ENCODE peak calls at places on chromosomes 12 and 14, in seven cellular contexts. C is tibial nerve, M is prostate gland, T is sigmoid colon, V is Peyer's patch, Y is transverse colon, I is IMR-90. O is an unnamed sample.

GRCh38 chr12:4809449-4810218 is 89.4 kb downstream of the GALNT8 start:
- DNase-seq in C (no peak), M (no peak), T (no peak), V (no peak), Y (no peak), I (no peak), O (no peak)

GRCh38 chr14:83356080-83356479 is 1822.4 kb upstream of the SEL1L start:
- DNase-seq in C (no peak), M (no peak), T (no peak), V (no peak), Y (no peak), I (no peak), O (no peak)

GRCh38 chr12:95784286-95784685 is 6.3 kb downstream of the NTN4 start:
- DNase-seq in C (no peak), M (no peak), T (no peak), V (no peak), Y (no peak), I (peak; percentile 44), O (no peak)

GRCh38 chr12:3205742-3206519 is 128.8 kb downstream of the TSPAN9 start:
- DNase-seq in C (no peak), M (peak; percentile 63), T (no peak), V (no peak), Y (no peak), I (peak; percentile 17), O (no peak)

GRCh38 chr12:110403975-110404675 is 617 bp upstream of the ANAPC7 start:
- DNase-seq in C (peak; percentile 49), M (peak; percentile 52), T (peak; percentile 82), V (peak; percentile 92), Y (peak; percentile 83), I (peak; percentile 40), O (peak; percentile 77)

GRCh38 chr12:21941522-21942376 is 523 bp upstream of the ABCC9 start:
- DNase-seq in C (peak; percentile 33), M (no peak), T (peak; percentile 87), V (no peak), Y (peak; percentile 45), I (peak; percentile 26), O (peak; percentile 61)

GRCh38 chr12:65742481-65742971 is 81.8 kb upstream of the HMGA2 start:
- DNase-seq in C (no peak), M (no peak), T (no peak), V (no peak), Y (no peak), I (peak; percentile 44), O (no peak)

GRCh38 chr12:7017870-7018349 is 366 bp downstream of the LPCAT3 start:
- DNase-seq in C (peak; percentile 20), M (peak; percentile 31), T (no peak), V (peak; percentile 72), Y (peak; percentile 50), I (peak; percentile 8), O (no peak)

GRCh38 chr12:49567302-49567610 is 686 bp downstream of the MCRS1 start:
- DNase-seq in C (no peak), M (no peak), T (no peak), V (no peak), Y (no peak), I (no peak), O (no peak)

GRCh38 chr12:108425238-108425795 is 86.2 kb upstream of the CMKLR1 start:
- DNase-seq in C (no peak), M (no peak), T (no peak), V (no peak), Y (no peak), I (no peak), O (no peak)

GRCh38 chr14:54597795-54598443 is 31.0 kb downstream of the SAMD4A start:
- DNase-seq in C (no peak), M (no peak), T (no peak), V (no peak), Y (no peak), I (peak; percentile 70), O (no peak)

GRCh38 chr12:62948123-62948522 is 13.2 kb upstream of the PPM1H start:
- DNase-seq in C (no peak), M (no peak), T (no peak), V (no peak), Y (no peak), I (no peak), O (no peak)

GRCh38 chr14:54773171-54774006 is 129.2 kb downstream of the GCH1 start:
- DNase-seq in C (peak; percentile 85), M (peak; percentile 70), T (peak; percentile 96), V (peak; percentile 88), Y (peak; percentile 80), I (peak; percentile 100), O (peak; percentile 84)

GRCh38 chr14:74503973-74504335 is 10.4 kb downstream of the ISCA2 start:
- DNase-seq in C (no peak), M (no peak), T (no peak), V (no peak), Y (no peak), I (no peak), O (no peak)
- H3K27ac ChIP-seq in C (no peak overlapping the region), M (no peak overlapping the region), T (no peak overlapping the region), V (no peak overlapping the region), Y (no peak overlapping the region), I (no peak overlapping the region), O (no peak overlapping the region)

GRCh38 chr12:117331691-117332090 is 29.7 kb downstream of the NOS1 start:
- DNase-seq in C (no peak), M (no peak), T (no peak), V (no peak), Y (no peak), I (no peak), O (no peak)
- H3K4me3 ChIP-seq in C (no peak overlapping the region), M (no peak overlapping the region), T (no peak overlapping the region), V (no peak overlapping the region), Y (no peak overlapping the region), I (no peak overlapping the region), O (no peak overlapping the region)

GRCh38 chr12:56636675-56637540 is 6.8 kb upstream of the BAZ2A start:
- DNase-seq in C (peak; percentile 99), M (peak; percentile 99), T (peak; percentile 100), V (peak; percentile 100), Y (peak; percentile 100), I (peak; percentile 100), O (peak; percentile 100)
- TF ChIP-seq POLR2A in C (peak; percentile 54), M (peak; percentile 76), T (no peak), V (peak; percentile 76), Y (peak; percentile 26), I (no peak), O (no peak)

GRCh38 chr14:51446771-51447170 is 204.9 kb upstream of the FRMD6 start:
- DNase-seq in C (no peak), M (no peak), T (no peak), V (no peak), Y (no peak), I (no peak), O (no peak)

GRCh38 chr14:51443195-51444018 is 203.4 kb downstream of the TMX1 start:
- DNase-seq in C (no peak), M (no peak), T (no peak), V (no peak), Y (no peak), I (peak; percentile 61), O (no peak)

GRCh38 chr14:51442513-51443175 is 202.6 kb downstream of the TMX1 start:
- DNase-seq in C (no peak), M (no peak), T (no peak), V (no peak), Y (no peak), I (peak; percentile 99), O (no peak)

GRCh38 chr14:51445001-51445390 is 204.9 kb downstream of the TMX1 start:
- DNase-seq in C (no peak), M (no peak), T (no peak), V (no peak), Y (no peak), I (no peak), O (no peak)

DNA sequence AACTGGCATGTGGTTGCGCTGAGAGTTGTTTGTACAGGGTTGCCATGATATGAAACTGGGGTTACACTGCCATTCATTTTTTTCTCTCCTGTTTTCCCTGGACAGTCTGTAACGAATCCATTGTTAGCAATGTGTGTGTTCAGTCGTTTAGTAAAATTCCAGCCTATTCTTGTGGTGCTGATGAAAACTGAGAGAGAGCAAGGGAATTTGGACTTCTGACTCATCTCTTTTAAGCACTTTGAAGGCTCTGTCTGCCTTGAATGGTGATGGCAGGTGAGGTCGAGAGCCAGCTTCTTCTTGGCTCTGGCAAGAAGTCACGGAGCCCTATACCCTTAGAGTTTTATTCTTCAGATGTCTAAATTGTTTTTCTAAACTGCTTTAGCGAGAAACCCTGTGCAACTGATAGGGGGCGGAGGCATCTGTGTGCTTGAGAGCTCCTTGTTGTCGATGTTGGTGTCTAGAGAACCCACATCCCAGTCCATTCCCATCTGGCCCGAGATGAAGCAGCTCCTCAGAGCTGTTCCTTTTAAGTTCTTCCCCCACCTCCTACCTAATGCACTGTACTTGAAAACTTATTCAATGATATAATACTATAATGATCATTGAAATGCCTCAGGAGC is 204.4 kb downstream of the TMX1 start:
- DNase-seq in C (no peak), M (no peak), T (no peak), V (no peak), Y (no peak), I (no peak), O (no peak)
- H3K27ac ChIP-seq in C (no peak overlapping the region), M (no peak overlapping the region), T (no peak overlapping the region), V (no peak overlapping the region), Y (no peak overlapping the region), I (peak overlapping the region; percentile 44), O (no peak overlapping the region)

DNA sequence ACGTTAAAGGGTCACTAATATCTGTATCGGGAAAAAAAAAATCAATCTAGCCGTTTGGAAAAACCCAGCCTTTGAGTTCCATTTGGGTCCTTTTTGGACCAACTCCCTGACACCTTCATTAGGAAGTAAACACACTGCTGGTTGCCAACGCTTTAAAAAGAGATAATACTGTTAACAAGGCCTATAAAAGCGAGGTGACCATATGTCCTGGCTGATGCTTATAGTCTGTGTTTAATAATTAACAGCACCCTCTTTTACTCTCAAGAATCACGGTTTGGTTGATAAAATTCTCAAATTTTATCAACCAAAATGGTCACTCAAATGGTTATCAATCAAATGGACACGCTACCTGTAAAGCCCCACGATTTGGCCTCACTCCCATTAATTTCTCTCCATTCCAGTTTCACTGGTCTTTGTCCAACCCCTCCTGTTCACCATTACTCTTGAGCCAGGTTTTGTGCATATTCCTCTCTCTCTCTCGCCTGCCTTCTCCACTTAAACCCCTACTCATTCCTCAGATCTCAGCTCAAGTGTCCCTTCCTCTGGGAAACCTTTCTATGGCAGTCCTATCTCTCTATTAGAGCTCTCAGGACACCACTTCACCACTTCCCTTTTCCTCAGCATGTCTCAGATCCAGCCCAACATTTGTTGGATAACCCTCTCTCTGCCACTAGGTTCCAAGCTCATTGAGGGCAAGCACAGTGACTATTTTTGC is 9.5 kb downstream of the BTG1 start:
- DNase-seq in C (no peak), M (no peak), T (no peak), V (no peak), Y (no peak), I (no peak), O (no peak)
- H3K4me3 ChIP-seq in C (no peak overlapping the region), M (no peak overlapping the region), T (no peak overlapping the region), V (peak overlapping the region; percentile 62), Y (no peak overlapping the region), I (no peak overlapping the region), O (no peak overlapping the region)

O was measured in thyroid gland.